ENCODE peak calls at places on chromosomes 11 and 22, in four cellular contexts. One of them, this sample, is unnamed.

GRCh38 chr11:125141178-125141577 is 23.4 kb upstream of the PKNOX2 start:
- DNase-seq in HCT116: no peak
- DNase-seq in GM23338: peak
- DNase-seq in K562: no peak
- DNase-seq in this sample: no peak

GRCh38 chr22:32079110-32080089 is 36.3 kb downstream of the SLC5A1 start:
- DNase-seq in HCT116: peak
- DNase-seq in K562: no peak
- DNase-seq in GM23338: peak
- DNase-seq in this sample: no peak

GRCh38 chr11:79243412-79244174 is 197.2 kb downstream of the TENM4 start:
- DNase-seq in GM23338: no peak
- DNase-seq in HCT116: no peak
- DNase-seq in K562: no peak
- DNase-seq in this sample: no peak

GRCh38 chr11:107785401-107785800 is 73.2 kb downstream of the SLC35F2 start:
- DNase-seq in HCT116: no peak
- DNase-seq in GM23338: no peak
- DNase-seq in K562: no peak
- DNase-seq in this sample: no peak

GRCh38 chr11:102724904-102725515 is at the start of gene MMP8:
- DNase-seq in HCT116: no peak
- DNase-seq in GM23338: no peak
- DNase-seq in K562: no peak
- DNase-seq in this sample: no peak

GRCh38 chr22:19448076-19448607 is 631 bp upstream of the C22orf39 start:
- DNase-seq in HCT116: no peak
- DNase-seq in GM23338: peak
- DNase-seq in K562: peak
- DNase-seq in this sample: no peak

GRCh38 chr11:117180020-117180419 is 1.5 kb downstream of the SIDT2 start:
- DNase-seq in HCT116: no peak
- DNase-seq in GM23338: no peak
- DNase-seq in K562: no peak
- DNase-seq in this sample: no peak

GRCh38 chr22:22907551-22908494 is 20.2 kb downstream of the IGLL5 start:
- DNase-seq in K562: peak
- DNase-seq in GM23338: no peak
- DNase-seq in HCT116: no peak
- DNase-seq in this sample: no peak

GRCh38 chr11:114171257-114172054 is 111.9 kb downstream of the ZBTB16 start:
- DNase-seq in GM23338: no peak
- DNase-seq in K562: no peak
- DNase-seq in HCT116: no peak
- DNase-seq in this sample: no peak

GRCh38 chr11:127491589-127491988 is 491.0 kb upstream of the KIRREL3 start:
- DNase-seq in K562: no peak
- DNase-seq in GM23338: no peak
- DNase-seq in HCT116: no peak
- DNase-seq in this sample: no peak

GRCh38 chr11:128908391-128909246 is 17.5 kb downstream of the KCNJ5 start:
- DNase-seq in HCT116: peak
- DNase-seq in GM23338: no peak
- DNase-seq in K562: no peak
- DNase-seq in this sample: peak

GRCh38 chr11:102111787-102112653 is 1.8 kb downstream of the YAP1 start:
- DNase-seq in GM23338: no peak
- DNase-seq in HCT116: peak
- DNase-seq in K562: no peak
- DNase-seq in this sample: no peak

GRCh38 chr11:32960553-32961164 is 55.0 kb upstream of the DEPDC7 start:
- DNase-seq in GM23338: peak
- DNase-seq in K562: no peak
- DNase-seq in HCT116: peak
- DNase-seq in this sample: no peak

GRCh38 chr22:31488988-31489617 is 539 bp downstream of the EIF4ENIF1 start:
- DNase-seq in K562: no peak
- DNase-seq in GM23338: peak
- DNase-seq in HCT116: no peak
- DNase-seq in this sample: no peak

GRCh38 chr22:24230911-24231656 is 13.8 kb downstream of the GGT5 start:
- DNase-seq in HCT116: no peak
- DNase-seq in GM23338: peak
- DNase-seq in K562: peak
- DNase-seq in this sample: no peak

GRCh38 chr11:69892237-69892985 is 73.2 kb upstream of the FGF3 start:
- DNase-seq in K562: peak
- DNase-seq in GM23338: peak
- DNase-seq in HCT116: no peak
- DNase-seq in this sample: no peak

GRCh38 chr11:5679811-5680210 is 5.1 kb downstream of the TRIM5 start:
- DNase-seq in GM23338: no peak
- DNase-seq in K562: no peak
- DNase-seq in HCT116: no peak
- DNase-seq in this sample: no peak

GRCh38 chr22:38191115-38191514 is 9.5 kb upstream of the PLA2G6 start:
- DNase-seq in HCT116: no peak
- DNase-seq in GM23338: no peak
- DNase-seq in K562: no peak
- DNase-seq in this sample: no peak

GRCh38 chr11:31110825-31111224 is 258.7 kb downstream of the DCDC1 start:
- DNase-seq in GM23338: no peak
- DNase-seq in K562: no peak
- DNase-seq in HCT116: no peak
- DNase-seq in this sample: no peak

GRCh38 chr11:80727315-80727714 is 1286.5 kb upstream of the TENM4 start:
- DNase-seq in K562: no peak
- DNase-seq in GM23338: peak
- DNase-seq in HCT116: no peak
- DNase-seq in this sample: no peak

GRCh38 chr11:124219126-124219525 is 21.8 kb upstream of the OR8G1 start:
- DNase-seq in K562: no peak
- DNase-seq in GM23338: no peak
- DNase-seq in HCT116: no peak
- DNase-seq in this sample: no peak

GRCh38 chr11:118845369-118845768 is 38.3 kb upstream of the CXCR5 start:
- DNase-seq in GM23338: no peak
- DNase-seq in HCT116: no peak
- DNase-seq in K562: peak
- DNase-seq in this sample: no peak

GRCh38 chr22:43400449-43400848 is 11.4 kb upstream of the MPPED1 start:
- DNase-seq in HCT116: no peak
- DNase-seq in GM23338: no peak
- DNase-seq in K562: no peak
- DNase-seq in this sample: no peak

GRCh38 chr22:47596176-47596690 is 833.8 kb downstream of the TBC1D22A start:
- DNase-seq in GM23338: no peak
- DNase-seq in K562: no peak
- DNase-seq in HCT116: no peak
- DNase-seq in this sample: no peak

GRCh38 chr22:35418088-35418487 is 18.1 kb downstream of the MCM5 start:
- DNase-seq in K562: no peak
- DNase-seq in GM23338: no peak
- DNase-seq in HCT116: no peak
- DNase-seq in this sample: no peak

DNA sequence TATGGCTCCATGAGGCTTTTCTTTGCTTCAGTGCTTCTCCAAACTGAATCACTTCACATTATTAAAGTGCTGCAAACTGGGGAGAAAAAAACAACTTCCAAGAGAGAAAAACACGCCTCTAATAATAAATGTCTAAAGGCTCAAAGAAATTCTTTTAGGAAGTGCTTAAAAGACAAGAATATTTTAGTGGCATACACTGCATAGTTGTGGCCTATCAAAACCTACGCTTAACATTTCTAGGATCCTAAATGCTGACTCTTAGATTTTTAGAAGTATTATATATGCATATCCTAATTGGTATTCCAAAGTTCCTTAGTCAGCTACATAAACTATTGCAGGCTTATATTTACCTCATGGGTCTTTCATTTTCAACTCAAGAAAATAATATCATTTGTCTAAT is 879.0 kb upstream of the CCDC90B start:
- DNase-seq in K562: no peak
- DNase-seq in GM23338: no peak
- DNase-seq in HCT116: no peak
- DNase-seq in this sample: no peak
- TF ChIP-seq POLR2AphosphoS5 in K562: no peak
- TF ChIP-seq POLR2AphosphoS5 in GM23338: no peak
- TF ChIP-seq POLR2AphosphoS5 in HCT116: no peak
- TF ChIP-seq POLR2AphosphoS5 in this sample: no peak

GRCh38 chr11:65432133-65432650 is 9.6 kb downstream of the NEAT1 start:
- DNase-seq in GM23338: no peak
- DNase-seq in K562: no peak
- DNase-seq in HCT116: no peak
- DNase-seq in this sample: no peak
- H3K4me3 ChIP-seq in GM23338: no peak
- H3K4me3 ChIP-seq in K562: no peak
- H3K4me3 ChIP-seq in HCT116: no peak
- H3K4me3 ChIP-seq in this sample: no peak

DNA sequence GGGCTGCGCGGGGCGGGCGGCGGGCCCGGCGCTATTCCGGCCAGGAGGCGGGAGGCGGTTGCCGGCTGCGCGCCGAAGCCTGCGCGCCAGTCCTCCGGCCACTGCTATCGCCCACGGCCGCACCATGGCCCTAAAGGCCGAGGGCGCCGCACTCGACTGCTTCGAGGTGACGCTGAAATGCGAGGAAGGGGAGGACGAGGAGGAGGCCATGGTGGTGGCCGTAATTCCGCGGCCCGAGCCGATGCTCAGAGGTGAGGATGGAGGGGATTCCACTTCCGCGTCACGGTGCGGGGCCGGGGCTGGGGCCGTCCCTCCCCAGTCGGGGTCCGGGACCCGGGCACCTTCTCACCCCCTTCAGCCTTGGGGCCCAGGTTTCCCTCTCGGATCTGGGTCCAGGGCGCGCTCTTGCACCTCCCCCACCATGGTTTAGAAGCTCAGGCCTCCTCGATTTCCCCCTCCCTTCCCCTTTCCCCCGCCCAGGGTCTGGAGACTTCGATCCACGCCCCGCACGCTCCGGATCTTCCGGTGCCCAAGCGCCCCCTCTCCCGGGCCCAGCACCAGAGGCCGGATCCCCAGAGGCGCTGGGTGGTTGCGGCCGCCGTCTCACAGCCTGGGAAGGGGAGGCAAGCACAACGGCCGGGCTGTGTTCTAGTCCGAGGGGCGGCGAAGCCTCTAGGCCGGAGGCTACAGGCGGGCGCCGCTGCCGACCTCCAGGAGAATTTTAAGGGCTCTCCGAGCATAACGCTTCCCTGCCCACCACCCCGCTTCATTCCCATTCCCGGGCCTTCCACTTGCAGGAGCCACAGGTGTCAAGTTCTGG is 517 bp downstream of the SPINDOC start:
- DNase-seq in HCT116: no peak
- DNase-seq in GM23338: peak
- DNase-seq in K562: peak
- DNase-seq in this sample: no peak
- TF ChIP-seq CTCF in HCT116: no peak
- TF ChIP-seq CTCF in GM23338: no peak
- TF ChIP-seq CTCF in K562: no peak
- TF ChIP-seq CTCF in this sample: no peak

DNA sequence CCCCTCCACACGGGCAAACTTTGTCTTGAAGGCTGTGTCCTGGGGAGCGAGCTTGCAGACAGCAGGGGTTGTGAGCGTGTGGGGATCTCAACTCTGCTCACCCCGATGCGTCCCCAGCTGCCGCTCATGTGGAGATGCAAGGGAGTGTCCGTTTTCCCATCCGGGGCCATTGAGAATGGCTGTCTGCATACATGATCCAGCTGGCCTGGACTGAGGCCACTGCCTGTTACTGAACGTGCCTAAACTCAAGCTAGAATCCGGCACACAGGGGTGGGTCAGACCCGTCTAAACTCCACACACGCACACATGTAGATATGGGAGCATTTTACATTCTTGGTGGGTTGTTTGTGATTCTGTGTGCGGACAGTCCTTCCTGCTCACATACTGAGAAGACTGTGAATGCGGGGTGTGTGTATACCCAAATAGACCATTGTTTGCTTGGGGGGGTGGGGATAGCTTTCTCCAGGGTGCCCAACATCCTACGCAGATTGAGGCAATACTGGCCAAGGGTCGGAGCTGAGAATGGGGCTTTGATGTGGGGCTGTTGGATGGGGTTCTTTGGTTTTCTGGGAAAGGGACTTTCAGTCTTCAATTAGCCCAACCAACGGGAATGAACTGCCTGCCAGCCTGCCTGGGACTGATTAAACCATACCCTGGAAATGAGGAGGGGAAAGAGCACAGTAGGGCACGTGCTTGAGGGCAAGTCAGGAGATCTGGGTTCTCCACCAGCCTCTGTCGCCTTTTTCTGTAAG is 60.4 kb downstream of the ST3GAL4 start:
- DNase-seq in GM23338: no peak
- DNase-seq in HCT116: no peak
- DNase-seq in K562: no peak
- DNase-seq in this sample: no peak
- TF ChIP-seq POLR2AphosphoS5 in GM23338: no peak
- TF ChIP-seq POLR2AphosphoS5 in HCT116: no peak
- TF ChIP-seq POLR2AphosphoS5 in K562: no peak
- TF ChIP-seq POLR2AphosphoS5 in this sample: no peak

GRCh38 chr11:8036002-8036802 is 44.8 kb upstream of the TUB start:
- DNase-seq in HCT116: no peak
- DNase-seq in GM23338: no peak
- DNase-seq in K562: no peak
- DNase-seq in this sample: peak
- H3K4me3 ChIP-seq in HCT116: no peak
- H3K4me3 ChIP-seq in GM23338: no peak
- H3K4me3 ChIP-seq in K562: no peak
- H3K4me3 ChIP-seq in this sample: no peak

GRCh38 chr11:62789576-62789975 is 2.2 kb downstream of the TMEM223 start:
- DNase-seq in GM23338: no peak
- DNase-seq in K562: no peak
- DNase-seq in HCT116: no peak
- DNase-seq in this sample: no peak

GRCh38 chr11:62791501-62792192 is at the start of gene TMEM223:
- DNase-seq in HCT116: peak
- DNase-seq in GM23338: peak
- DNase-seq in K562: peak
- DNase-seq in this sample: peak

GRCh38 chr11:62786318-62787004 is 741 bp upstream of the TMEM179B start:
- DNase-seq in HCT116: peak
- DNase-seq in K562: peak
- DNase-seq in GM23338: peak
- DNase-seq in this sample: peak

GRCh38 chr11:62787005-62787759 is at the start of gene TMEM179B:
- DNase-seq in K562: peak
- DNase-seq in HCT116: peak
- DNase-seq in GM23338: peak
- DNase-seq in this sample: peak

GRCh38 chr11:62788991-62789390 is 1.8 kb downstream of the TMEM179B start:
- DNase-seq in HCT116: no peak
- DNase-seq in K562: no peak
- DNase-seq in GM23338: peak
- DNase-seq in this sample: no peak
- TF ChIP-seq CTCF in HCT116: no peak
- TF ChIP-seq CTCF in K562: peak
- TF ChIP-seq CTCF in GM23338: peak
- TF ChIP-seq CTCF in this sample: no peak

This sample was measured in breast epithelium.